ENCODE peak calls at places on chromosomes 12 and 14, in seven cellular contexts. One of them, this sample, is unnamed.

GRCh38 chr12:7503686-7504085 is at the start of gene CD163:
- DNase-seq in astrocyte of the cerebellum: no peak
- DNase-seq in OCI-LY7: no peak
- DNase-seq in brain microvascular endothelial cell: no peak
- DNase-seq in sigmoid colon: no peak
- DNase-seq in endothelial cell: no peak
- DNase-seq in fibroblast of mammary gland: peak
- DNase-seq in this sample: no peak

GRCh38 chr12:121264135-121264534 is 32.4 kb downstream of the CAMKK2 start:
- DNase-seq in sigmoid colon: no peak
- DNase-seq in endothelial cell: no peak
- DNase-seq in fibroblast of mammary gland: no peak
- DNase-seq in astrocyte of the cerebellum: no peak
- DNase-seq in brain microvascular endothelial cell: no peak
- DNase-seq in OCI-LY7: no peak
- DNase-seq in this sample: no peak

GRCh38 chr12:52873832-52874572 is 25.2 kb upstream of the KRT78 start:
- DNase-seq in fibroblast of mammary gland: peak
- DNase-seq in brain microvascular endothelial cell: peak
- DNase-seq in endothelial cell: peak
- DNase-seq in sigmoid colon: peak
- DNase-seq in OCI-LY7: no peak
- DNase-seq in astrocyte of the cerebellum: peak
- DNase-seq in this sample: no peak

GRCh38 chr14:105388110-105388951 is 10.0 kb upstream of the TEX22 start:
- DNase-seq in fibroblast of mammary gland: no peak
- DNase-seq in OCI-LY7: no peak
- DNase-seq in sigmoid colon: no peak
- DNase-seq in astrocyte of the cerebellum: no peak
- DNase-seq in endothelial cell: no peak
- DNase-seq in brain microvascular endothelial cell: no peak
- DNase-seq in this sample: no peak

GRCh38 chr14:20278414-20278813 is 27.3 kb downstream of the TTC5 start:
- DNase-seq in OCI-LY7: no peak
- DNase-seq in endothelial cell: no peak
- DNase-seq in brain microvascular endothelial cell: peak
- DNase-seq in astrocyte of the cerebellum: no peak
- DNase-seq in fibroblast of mammary gland: peak
- DNase-seq in sigmoid colon: no peak
- DNase-seq in this sample: no peak

GRCh38 chr14:92503756-92504491 is 9.7 kb upstream of the RIN3 start:
- DNase-seq in OCI-LY7: no peak
- DNase-seq in endothelial cell: no peak
- DNase-seq in sigmoid colon: peak
- DNase-seq in astrocyte of the cerebellum: no peak
- DNase-seq in brain microvascular endothelial cell: peak
- DNase-seq in fibroblast of mammary gland: peak
- DNase-seq in this sample: no peak

GRCh38 chr12:67750528-67751183 is 102.1 kb downstream of the DYRK2 start:
- DNase-seq in sigmoid colon: no peak
- DNase-seq in fibroblast of mammary gland: no peak
- DNase-seq in OCI-LY7: no peak
- DNase-seq in endothelial cell: no peak
- DNase-seq in astrocyte of the cerebellum: no peak
- DNase-seq in brain microvascular endothelial cell: no peak
- DNase-seq in this sample: no peak

GRCh38 chr14:23640524-23641141 is 4.5 kb downstream of the DHRS2 start:
- DNase-seq in endothelial cell: no peak
- DNase-seq in OCI-LY7: no peak
- DNase-seq in sigmoid colon: peak
- DNase-seq in astrocyte of the cerebellum: peak
- DNase-seq in fibroblast of mammary gland: peak
- DNase-seq in brain microvascular endothelial cell: peak
- DNase-seq in this sample: no peak

GRCh38 chr12:130761537-130762318 is 45.6 kb upstream of the RIMBP2 start:
- DNase-seq in brain microvascular endothelial cell: peak
- DNase-seq in OCI-LY7: peak
- DNase-seq in endothelial cell: peak
- DNase-seq in fibroblast of mammary gland: peak
- DNase-seq in sigmoid colon: peak
- DNase-seq in astrocyte of the cerebellum: no peak
- DNase-seq in this sample: peak

GRCh38 chr14:21894003-21894897 is 220.6 kb upstream of the OR4E1 start:
- DNase-seq in brain microvascular endothelial cell: no peak
- DNase-seq in fibroblast of mammary gland: no peak
- DNase-seq in sigmoid colon: no peak
- DNase-seq in astrocyte of the cerebellum: no peak
- DNase-seq in endothelial cell: peak
- DNase-seq in OCI-LY7: peak
- DNase-seq in this sample: peak
- TF ChIP-seq CTCF in brain microvascular endothelial cell: peak
- TF ChIP-seq CTCF in fibroblast of mammary gland: peak
- TF ChIP-seq CTCF in sigmoid colon: no peak
- TF ChIP-seq CTCF in astrocyte of the cerebellum: peak
- TF ChIP-seq CTCF in endothelial cell: peak
- TF ChIP-seq CTCF in OCI-LY7: peak
- TF ChIP-seq CTCF in this sample: peak

GRCh38 chr12:26113853-26114719 is 10.8 kb downstream of the BHLHE41 start:
- DNase-seq in astrocyte of the cerebellum: no peak
- DNase-seq in endothelial cell: peak
- DNase-seq in sigmoid colon: peak
- DNase-seq in OCI-LY7: no peak
- DNase-seq in fibroblast of mammary gland: peak
- DNase-seq in brain microvascular endothelial cell: peak
- DNase-seq in this sample: peak
- TF ChIP-seq CTCF in astrocyte of the cerebellum: peak
- TF ChIP-seq CTCF in endothelial cell: peak
- TF ChIP-seq CTCF in sigmoid colon: no peak
- TF ChIP-seq CTCF in OCI-LY7: no peak
- TF ChIP-seq CTCF in fibroblast of mammary gland: no peak
- TF ChIP-seq CTCF in brain microvascular endothelial cell: peak
- TF ChIP-seq CTCF in this sample: peak

GRCh38 chr14:21868442-21869046 is 194.9 kb upstream of the OR4E1 start:
- DNase-seq in endothelial cell: peak
- DNase-seq in astrocyte of the cerebellum: peak
- DNase-seq in brain microvascular endothelial cell: peak
- DNase-seq in sigmoid colon: no peak
- DNase-seq in OCI-LY7: peak
- DNase-seq in fibroblast of mammary gland: peak
- DNase-seq in this sample: peak
- TF ChIP-seq CTCF in endothelial cell: peak
- TF ChIP-seq CTCF in astrocyte of the cerebellum: peak
- TF ChIP-seq CTCF in brain microvascular endothelial cell: peak
- TF ChIP-seq CTCF in sigmoid colon: no peak
- TF ChIP-seq CTCF in OCI-LY7: peak
- TF ChIP-seq CTCF in fibroblast of mammary gland: peak
- TF ChIP-seq CTCF in this sample: peak

GRCh38 chr12:3463927-3464326 is 27.1 kb upstream of the PRMT8 start:
- DNase-seq in fibroblast of mammary gland: no peak
- DNase-seq in brain microvascular endothelial cell: no peak
- DNase-seq in endothelial cell: no peak
- DNase-seq in OCI-LY7: no peak
- DNase-seq in astrocyte of the cerebellum: no peak
- DNase-seq in sigmoid colon: no peak
- DNase-seq in this sample: no peak

GRCh38 chr12:3470296-3470695 is 20.7 kb upstream of the PRMT8 start:
- DNase-seq in fibroblast of mammary gland: no peak
- DNase-seq in astrocyte of the cerebellum: no peak
- DNase-seq in endothelial cell: no peak
- DNase-seq in OCI-LY7: no peak
- DNase-seq in sigmoid colon: no peak
- DNase-seq in brain microvascular endothelial cell: no peak
- DNase-seq in this sample: no peak

GRCh38 chr12:3469711-3470110 is 21.3 kb upstream of the PRMT8 start:
- DNase-seq in endothelial cell: no peak
- DNase-seq in sigmoid colon: no peak
- DNase-seq in OCI-LY7: no peak
- DNase-seq in fibroblast of mammary gland: no peak
- DNase-seq in astrocyte of the cerebellum: no peak
- DNase-seq in brain microvascular endothelial cell: no peak
- DNase-seq in this sample: no peak

GRCh38 chr12:3464561-3464960 is 26.4 kb upstream of the PRMT8 start:
- DNase-seq in sigmoid colon: no peak
- DNase-seq in OCI-LY7: no peak
- DNase-seq in fibroblast of mammary gland: no peak
- DNase-seq in astrocyte of the cerebellum: no peak
- DNase-seq in brain microvascular endothelial cell: no peak
- DNase-seq in endothelial cell: no peak
- DNase-seq in this sample: no peak

GRCh38 chr12:3468329-3468728 is 22.7 kb upstream of the PRMT8 start:
- DNase-seq in fibroblast of mammary gland: no peak
- DNase-seq in astrocyte of the cerebellum: no peak
- DNase-seq in brain microvascular endothelial cell: no peak
- DNase-seq in sigmoid colon: no peak
- DNase-seq in endothelial cell: no peak
- DNase-seq in OCI-LY7: no peak
- DNase-seq in this sample: no peak
- TF ChIP-seq CTCF in fibroblast of mammary gland: no peak
- TF ChIP-seq CTCF in astrocyte of the cerebellum: no peak
- TF ChIP-seq CTCF in brain microvascular endothelial cell: no peak
- TF ChIP-seq CTCF in sigmoid colon: no peak
- TF ChIP-seq CTCF in endothelial cell: no peak
- TF ChIP-seq CTCF in OCI-LY7: no peak
- TF ChIP-seq CTCF in this sample: no peak

DNA sequence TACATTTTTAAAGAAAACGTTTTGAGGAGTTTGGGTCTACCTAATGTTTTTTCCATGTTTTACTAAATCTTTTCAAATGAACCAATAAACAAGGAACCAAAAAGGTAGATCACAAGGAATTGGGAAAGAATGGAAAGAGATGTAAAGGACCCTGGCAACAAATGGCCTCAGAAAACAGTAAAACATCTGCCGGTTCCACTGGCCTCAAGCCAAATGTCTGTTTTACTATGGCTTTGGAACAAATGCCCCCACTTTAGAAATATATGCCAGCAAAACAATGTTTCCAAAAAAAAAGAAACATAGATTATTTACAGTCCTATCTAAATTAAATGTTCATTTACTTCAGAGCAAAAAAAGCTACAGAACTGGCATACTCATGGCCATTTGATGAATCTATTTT is 3.0 kb downstream of the TRMT5 start:
- DNase-seq in sigmoid colon: no peak
- DNase-seq in astrocyte of the cerebellum: no peak
- DNase-seq in endothelial cell: no peak
- DNase-seq in OCI-LY7: no peak
- DNase-seq in fibroblast of mammary gland: no peak
- DNase-seq in brain microvascular endothelial cell: no peak
- DNase-seq in this sample: no peak
- TF ChIP-seq CTCF in sigmoid colon: no peak
- TF ChIP-seq CTCF in astrocyte of the cerebellum: no peak
- TF ChIP-seq CTCF in endothelial cell: no peak
- TF ChIP-seq CTCF in OCI-LY7: no peak
- TF ChIP-seq CTCF in fibroblast of mammary gland: no peak
- TF ChIP-seq CTCF in brain microvascular endothelial cell: no peak
- TF ChIP-seq CTCF in this sample: no peak

This sample was measured in GM12865.